ENCODE peak calls at places on chromosome 13, in seven cellular contexts. A, J, P, L, Y, T and O are unnamed samples.
A peak's percentile ranks its signal among the peaks of the same experiment; 100 is the strongest.

GRCh38 chr13:60162096-60162495 is 1.6 kb downstream of the DIAPH3 start:
- DNase-seq in A (no peak), J (no peak), P (no peak), L (peak; percentile 18), Y (no peak), T (no peak), O (no peak)

GRCh38 chr13:37656247-37656940 is 57.8 kb upstream of the POSTN start:
- DNase-seq in A (no peak), J (no peak), P (no peak), L (peak; percentile 94), Y (no peak), T (no peak), O (no peak)

GRCh38 chr13:33307820-33308219 is 22.3 kb upstream of the STARD13 start:
- DNase-seq in A (no peak), J (no peak), P (no peak), L (no peak), Y (no peak), T (no peak), O (no peak)

GRCh38 chr13:20127563-20128458 is 33.0 kb downstream of the GJA3 start:
- DNase-seq in A (no peak), J (no peak), P (peak; percentile 70), L (peak; percentile 18), Y (no peak), T (peak; percentile 39), O (peak; percentile 56)

GRCh38 chr13:65479692-65480091 is 1750.4 kb downstream of the PCDH9 start:
- DNase-seq in A (no peak), J (no peak), P (no peak), L (no peak), Y (no peak), T (no peak), O (no peak)

GRCh38 chr13:47459512-47459911 is 541.6 kb downstream of the SUCLA2 start:
- DNase-seq in A (no peak), J (no peak), P (no peak), L (no peak), Y (no peak), T (no peak), O (peak; percentile 7)

GRCh38 chr13:44364601-44365000 is 9.0 kb upstream of the SERP2 start:
- DNase-seq in A (no peak), J (no peak), P (no peak), L (peak; percentile 67), Y (no peak), T (no peak), O (no peak)

GRCh38 chr13:23921451-23921888 is 24.2 kb upstream of the C1QTNF9B start:
- DNase-seq in A (no peak), J (peak; percentile 67), P (no peak), L (peak; percentile 55), Y (no peak), T (peak; percentile 18), O (peak; percentile 82)

GRCh38 chr13:109818891-109819290 is 32.5 kb upstream of the IRS2 start:
- DNase-seq in A (no peak), J (no peak), P (no peak), L (no peak), Y (no peak), T (no peak), O (no peak)

GRCh38 chr13:46184277-46184699 is 2.3 kb upstream of the LCP1 start:
- DNase-seq in A (peak; percentile 61), J (peak; percentile 36), P (no peak), L (no peak), Y (no peak), T (peak; percentile 81), O (peak; percentile 46)

GRCh38 chr13:90320663-90321062 is 1026.8 kb upstream of the MIR17HG start:
- DNase-seq in A (no peak), J (no peak), P (no peak), L (no peak), Y (no peak), T (no peak), O (no peak)

GRCh38 chr13:60583911-60584753 is 187.1 kb downstream of the TDRD3 start:
- DNase-seq in A (no peak), J (no peak), P (no peak), L (peak; percentile 64), Y (peak; percentile 15), T (no peak), O (no peak)

GRCh38 chr13:30880756-30881155 is 25.3 kb upstream of the MEDAG start:
- DNase-seq in A (no peak), J (no peak), P (no peak), L (peak; percentile 70), Y (no peak), T (no peak), O (peak; percentile 41)

GRCh38 chr13:52118595-52118994 is 10.3 kb downstream of the NEK5 start:
- DNase-seq in A (no peak), J (no peak), P (no peak), L (no peak), Y (no peak), T (no peak), O (peak; percentile 10)

GRCh38 chr13:71285700-71286099 is 581.3 kb downstream of the DACH1 start:
- DNase-seq in A (no peak), J (no peak), P (no peak), L (no peak), Y (no peak), T (no peak), O (no peak)

GRCh38 chr13:87084192-87084591 is 587.0 kb upstream of the SLITRK5 start:
- DNase-seq in A (no peak), J (no peak), P (no peak), L (no peak), Y (no peak), T (no peak), O (no peak)

GRCh38 chr13:109394311-109394988 is 391.9 kb downstream of the IRS2 start:
- DNase-seq in A (no peak), J (no peak), P (no peak), L (no peak), Y (no peak), T (no peak), O (no peak)

GRCh38 chr13:58583961-58584360 is 952.4 kb downstream of the PCDH17 start:
- DNase-seq in A (no peak), J (no peak), P (no peak), L (no peak), Y (no peak), T (no peak), O (no peak)

DNA sequence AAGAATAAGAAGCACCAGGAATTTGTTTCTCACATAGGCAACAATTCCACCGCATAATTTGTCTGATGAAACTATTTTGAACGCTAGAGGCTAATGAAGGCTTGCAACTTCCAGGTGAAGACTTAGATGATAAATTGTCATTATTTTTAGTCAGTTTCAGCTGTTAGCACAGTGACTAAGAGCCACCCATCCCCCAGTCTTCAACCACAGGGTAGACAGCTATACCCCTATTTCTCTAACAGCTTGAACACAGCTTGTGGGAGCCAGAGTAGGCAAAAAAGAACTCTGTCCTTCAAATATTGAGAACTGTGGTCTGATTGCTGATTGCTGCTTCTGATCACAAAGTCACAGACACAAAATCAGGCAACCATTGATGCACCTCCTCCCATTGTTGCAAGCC is 1124.8 kb upstream of the PRR20A start:
- DNase-seq in A (no peak), J (no peak), P (no peak), L (no peak), Y (no peak), T (no peak), O (no peak)
- H3K9me3 ChIP-seq in A (no peaks in the 10 kb centered on the region), J (no peaks in the 10 kb centered on the region), P (no peaks in the 10 kb centered on the region), L (peaks cover 23% of the 10 kb centered on the region), Y (no peaks in the 10 kb centered on the region), T (peaks cover 7% of the 10 kb centered on the region), O (no peaks in the 10 kb centered on the region)

GRCh38 chr13:99063178-99063577 is 85.3 kb upstream of the DOCK9 start:
- DNase-seq in A (no peak), J (no peak), P (no peak), L (no peak), Y (no peak), T (no peak), O (no peak)

GRCh38 chr13:99062593-99062992 is 84.7 kb upstream of the DOCK9 start:
- DNase-seq in A (no peak), J (no peak), P (peak; percentile 59), L (peak; percentile 69), Y (no peak), T (no peak), O (peak; percentile 47)

GRCh38 chr13:99064624-99065249 is 86.9 kb upstream of the DOCK9 start:
- DNase-seq in A (no peak), J (no peak), P (no peak), L (no peak), Y (no peak), T (no peak), O (no peak)

GRCh38 chr13:99065250-99066015 is 87.6 kb upstream of the DOCK9 start:
- DNase-seq in A (no peak), J (no peak), P (no peak), L (peak; percentile 61), Y (no peak), T (no peak), O (no peak)

GRCh38 chr13:99063952-99064351 is 86.1 kb upstream of the DOCK9 start:
- DNase-seq in A (no peak), J (no peak), P (no peak), L (no peak), Y (no peak), T (no peak), O (no peak)
- H3K27me3 ChIP-seq in A (no peaks in the 10 kb centered on the region), J (no peaks in the 10 kb centered on the region), P (no peaks in the 10 kb centered on the region), L (no peaks in the 10 kb centered on the region), Y (no peaks in the 10 kb centered on the region), T (no peaks in the 10 kb centered on the region), O (no peaks in the 10 kb centered on the region)

GRCh38 chr13:66847541-66847940 is 382.6 kb downstream of the PCDH9 start:
- DNase-seq in A (no peak), J (no peak), P (no peak), L (no peak), Y (no peak), T (no peak), O (no peak)

GRCh38 chr13:66849706-66850105 is 380.4 kb downstream of the PCDH9 start:
- DNase-seq in A (no peak), J (no peak), P (no peak), L (no peak), Y (no peak), T (no peak), O (peak; percentile 75)

GRCh38 chr13:66844933-66845332 is 385.2 kb downstream of the PCDH9 start:
- DNase-seq in A (no peak), J (no peak), P (no peak), L (no peak), Y (no peak), T (no peak), O (no peak)

GRCh38 chr13:66845393-66845792 is 384.7 kb downstream of the PCDH9 start:
- DNase-seq in A (no peak), J (no peak), P (no peak), L (no peak), Y (no peak), T (no peak), O (no peak)
- H3K4me1 ChIP-seq in A (no peaks in the 10 kb centered on the region), J (no peaks in the 10 kb centered on the region), P (no peaks in the 10 kb centered on the region), L (no peaks in the 10 kb centered on the region), Y (no peaks in the 10 kb centered on the region), T (no peaks in the 10 kb centered on the region), O (peaks cover 31% of the 10 kb centered on the region)

DNA sequence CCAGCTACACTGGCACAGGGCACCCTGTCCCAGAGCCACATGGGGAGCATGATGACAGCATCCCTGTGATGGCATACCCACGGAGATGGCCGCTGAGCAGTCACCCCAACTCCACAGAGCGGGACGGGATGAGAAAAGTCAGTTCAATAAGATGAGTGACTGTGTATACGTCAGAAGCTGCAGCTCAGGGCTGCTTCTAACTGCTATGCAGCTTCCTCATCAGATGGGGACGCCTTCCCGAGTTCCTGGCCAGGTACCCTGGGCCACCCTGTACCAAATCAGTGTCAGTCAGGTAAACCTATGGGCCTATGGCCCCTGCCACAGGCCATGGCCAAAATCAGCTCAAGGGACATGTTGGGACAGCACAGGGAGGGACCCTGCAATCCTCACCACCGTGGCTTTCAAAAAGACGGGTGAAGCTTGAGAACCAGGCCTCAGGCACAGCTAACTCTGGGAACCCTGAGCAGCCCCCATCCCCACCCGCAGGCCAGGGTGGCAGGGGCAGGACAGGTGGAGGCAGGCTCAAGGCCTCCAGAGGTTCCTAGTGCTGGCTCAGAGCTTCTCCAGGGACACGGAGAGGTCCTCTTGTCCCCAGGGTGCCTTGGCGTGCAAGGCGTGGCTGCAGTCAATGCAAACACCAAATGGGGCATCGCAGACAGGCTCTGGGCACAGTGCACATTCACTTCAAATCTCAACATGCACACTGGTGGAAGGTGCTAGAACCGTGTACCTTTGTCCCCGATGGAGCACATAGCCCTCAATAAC is 122.4 kb downstream of the TUBA3C start:
- DNase-seq in A (no peak), J (no peak), P (no peak), L (no peak), Y (no peak), T (no peak), O (no peak)
- H3K9me3 ChIP-seq in A (no peaks in the 10 kb centered on the region), J (peaks cover 6% of the 10 kb centered on the region), P (no peaks in the 10 kb centered on the region), L (peaks cover 58% of the 10 kb centered on the region), Y (no peaks in the 10 kb centered on the region), T (peaks cover 3% of the 10 kb centered on the region), O (no peaks in the 10 kb centered on the region)